ENCODE peak calls at places on chromosomes 12 and 14, in seven cellular contexts. P, U, L, G, Y, Q and T are unnamed samples.

GRCh38 chr12:2640709-2641108 is 154.1 kb upstream of the FKBP4 start:
- DNase-seq in P (peak), U (peak), L (no peak), G (no peak), Y (peak), Q (no peak), T (no peak)

GRCh38 chr12:6225630-6226001 is 25.4 kb downstream of the CD9 start:
- DNase-seq in P (no peak), U (no peak), L (no peak), G (no peak), Y (no peak), Q (no peak), T (no peak)

GRCh38 chr12:15423629-15424028 is 101.3 kb downstream of the PTPRO start:
- DNase-seq in P (no peak), U (no peak), L (no peak), G (no peak), Y (no peak), Q (no peak), T (no peak)

GRCh38 chr12:116133149-116133548 is 144.3 kb downstream of the MED13L start:
- DNase-seq in P (no peak), U (no peak), L (no peak), G (peak), Y (no peak), Q (no peak), T (no peak)

GRCh38 chr14:53325176-53325806 is 172.2 kb upstream of the DDHD1 start:
- DNase-seq in P (no peak), U (no peak), L (no peak), G (no peak), Y (peak), Q (no peak), T (no peak)

GRCh38 chr14:100611811-100612480 is 24.7 kb upstream of the BEGAIN start:
- DNase-seq in P (no peak), U (no peak), L (no peak), G (no peak), Y (no peak), Q (no peak), T (no peak)

GRCh38 chr14:37274652-37275051 is 76.9 kb downstream of the MIPOL1 start:
- DNase-seq in P (no peak), U (no peak), L (no peak), G (no peak), Y (no peak), Q (no peak), T (no peak)

GRCh38 chr12:94445662-94446061 is 14.0 kb downstream of the CEP83 start:
- DNase-seq in P (no peak), U (no peak), L (no peak), G (no peak), Y (no peak), Q (no peak), T (no peak)

GRCh38 chr12:10182662-10183061 is 3.8 kb downstream of the TMEM52B start:
- DNase-seq in P (peak), U (no peak), L (no peak), G (peak), Y (no peak), Q (no peak), T (peak)

GRCh38 chr14:50955373-50956043 is 11.2 kb upstream of the PYGL start:
- DNase-seq in P (peak), U (peak), L (peak), G (peak), Y (peak), Q (no peak), T (peak)